ENCODE peak calls at places on chromosomes 12 and 14, in eight cellular contexts. V is NCI-H524; H is lung; N is H7; P is NCI-H345; B is Panc1; L is stimulated activated naive CD4-positive, alpha-beta T cell treated with Interleukin-2 at 50 U/mL for 16 hours; A is cardiac fibroblast. M is an unnamed sample.

GRCh38 chr14:56554301-56554700 is 25.3 kb upstream of the TMEM260 start:
- DNase-seq in H (no peak), N (no peak), B (no peak), V (no peak), P (no peak), L (no peak), A (no peak), M (no peak)

GRCh38 chr14:34059925-34060746 is 109.3 kb upstream of the EGLN3 start:
- DNase-seq in P (peak; percentile 72), A (peak; percentile 73), H (peak; percentile 49), L (peak; percentile 61), B (no peak), N (peak; percentile 91), V (peak; percentile 52), M (peak; percentile 89)

GRCh38 chr12:13085968-13086686 is 17.3 kb downstream of the GSG1 start:
- DNase-seq in N (no peak), P (no peak), H (no peak), B (no peak), A (peak; percentile 25), L (no peak), V (no peak), M (no peak)

GRCh38 chr14:77763978-77764377 is 3.0 kb upstream of the SNW1 start:
- DNase-seq in N (no peak), V (no peak), A (no peak), H (no peak), P (no peak), B (no peak), L (no peak), M (no peak)

GRCh38 chr14:101135796-101136742 is 232.5 kb upstream of the RTL1 start:
- DNase-seq in A (no peak), N (no peak), P (no peak), H (no peak), V (no peak), B (no peak), L (no peak), M (no peak)

GRCh38 chr12:109771746-109772621 is 58.4 kb downstream of the FAM222A start:
- DNase-seq in H (no peak), A (no peak), V (no peak), L (no peak), P (no peak), B (no peak), N (peak; percentile 67), M (no peak)

GRCh38 chr12:50390284-50390683 is 6.1 kb downstream of the FAM186A start:
- DNase-seq in A (peak; percentile 79), P (no peak), B (no peak), L (no peak), H (no peak), V (no peak), N (no peak), M (no peak)

GRCh38 chr12:42568952-42569916 is 20.3 kb downstream of the PRICKLE1 start:
- DNase-seq in N (no peak), P (no peak), A (peak; percentile 78), H (no peak), V (peak; percentile 61), L (no peak), B (peak; percentile 25), M (no peak)

GRCh38 chr12:120346681-120347080 is 19.1 kb upstream of the PLA2G1B start:
- DNase-seq in P (no peak), L (no peak), H (no peak), B (no peak), A (no peak), N (peak; percentile 62), V (no peak), M (no peak)

GRCh38 chr14:65168840-65169239 is 66.5 kb upstream of the MAX start:
- DNase-seq in A (peak; percentile 74), L (no peak), N (no peak), V (no peak), B (no peak), P (no peak), H (no peak), M (no peak)

GRCh38 chr12:180445-180844 is 33.5 kb downstream of the SLC6A12 start:
- DNase-seq in B (no peak), P (no peak), V (no peak), H (no peak), N (peak; percentile 33), L (no peak), A (peak; percentile 29), M (peak; percentile 67)

GRCh38 chr12:131896811-131897270 is 2.4 kb downstream of the ULK1 start:
- DNase-seq in P (no peak), B (no peak), A (no peak), H (no peak), V (no peak), N (no peak), L (no peak), M (peak; percentile 92)

GRCh38 chr12:28759334-28759733 is 389.7 kb upstream of the FAR2 start:
- DNase-seq in P (no peak), H (no peak), V (no peak), N (peak; percentile 62), L (no peak), A (no peak), B (no peak), M (no peak)

GRCh38 chr12:94077209-94077608 is 71.2 kb upstream of the PLXNC1 start:
- DNase-seq in H (no peak), V (no peak), P (no peak), A (no peak), B (no peak), L (no peak), N (no peak), M (no peak)

GRCh38 chr12:4353785-4354208 is 25.7 kb downstream of the FGF23 start:
- DNase-seq in L (no peak), P (peak; percentile 1), N (peak; percentile 58), A (peak; percentile 4), V (no peak), H (no peak), B (no peak), M (no peak)

GRCh38 chr12:95723693-95724384 is 66.7 kb downstream of the NTN4 start:
- DNase-seq in V (no peak), H (no peak), N (no peak), A (no peak), P (no peak), B (no peak), L (no peak), M (no peak)

GRCh38 chr14:99274346-99275221 is 2.6 kb upstream of the BCL11B start:
- DNase-seq in H (no peak), B (no peak), L (peak; percentile 66), V (peak; percentile 99), A (peak; percentile 83), N (peak; percentile 94), P (peak; percentile 92), M (no peak)

GRCh38 chr12:7695159-7695930 is at the start of gene GDF3:
- DNase-seq in L (no peak), B (no peak), A (peak; percentile 24), V (no peak), N (peak; percentile 40), H (peak; percentile 35), P (no peak), M (no peak)

GRCh38 chr14:57273236-57273635 is 4.5 kb downstream of the AP5M1 start:
- DNase-seq in V (no peak), B (no peak), N (no peak), A (no peak), H (no peak), P (no peak), L (no peak), M (no peak)